ENCODE peak calls at places on chromosome X, in four cellular contexts. B, M, X and E are unnamed samples.

GRCh38 chrX:25202827-25203226 is 187.1 kb upstream of the ARX start:
- DNase-seq in M (no peak), X (no peak), B (no peak), E (no peak)

GRCh38 chrX:39688576-39689373 is 409.0 kb downstream of the BCOR start:
- DNase-seq in X (no peak), B (peak; percentile 20), M (peak; percentile 73), E (peak; percentile 54)

GRCh38 chrX:38326086-38326485 is 1.2 kb downstream of the RPGR start:
- DNase-seq in M (no peak), X (no peak), B (no peak), E (no peak)

GRCh38 chrX:138872537-138872936 is 161.0 kb upstream of the FGF13 start:
- DNase-seq in B (no peak), X (no peak), M (no peak), E (no peak)

GRCh38 chrX:645024-645376 is 14.4 kb downstream of the SHOX start:
- DNase-seq in B (no peak), X (no peak), M (no peak), E (no peak)

GRCh38 chrX:15336023-15336413 is 695 bp upstream of the PIGA start:
- DNase-seq in B (no peak), M (no peak), X (no peak), E (peak; percentile 14)

GRCh38 chrX:154355094-154355775 is 19.2 kb downstream of the FLNA start:
- DNase-seq in X (no peak), M (no peak), B (no peak), E (no peak)

GRCh38 chrX:30635630-30636029 is 17.6 kb upstream of the GK start:
- DNase-seq in B (no peak), X (no peak), M (no peak), E (no peak)

GRCh38 chrX:117743469-117744251 is 372.9 kb downstream of the KLHL13 start:
- DNase-seq in B (no peak), X (no peak), M (no peak), E (no peak)

GRCh38 chrX:24498975-24499374 is 33.9 kb downstream of the PDK3 start:
- DNase-seq in X (no peak), M (no peak), B (no peak), E (no peak)

GRCh38 chrX:39836802-39837420 is 260.8 kb downstream of the BCOR start:
- DNase-seq in X (no peak), B (no peak), M (no peak), E (no peak)

GRCh38 chrX:94041881-94042280 is 367.9 kb downstream of the FAM133A start:
- DNase-seq in B (no peak), M (no peak), X (no peak), E (no peak)

GRCh38 chrX:124594017-124594651 is 247.8 kb downstream of the SH2D1A start:
- DNase-seq in X (no peak), M (no peak), B (no peak), E (peak; percentile 2)

GRCh38 chrX:47182106-47182700 is 11.4 kb upstream of the UBA1 start:
- DNase-seq in B (no peak), X (no peak), M (peak; percentile 10), E (no peak)

GRCh38 chrX:136747003-136747986 is 33.4 kb downstream of the ARHGEF6 start:
- DNase-seq in M (no peak), X (no peak), B (no peak), E (peak; percentile 5)

GRCh38 chrX:123860983-123861382 is 1.1 kb downstream of the XIAP start:
- DNase-seq in X (no peak), M (no peak), B (no peak), E (no peak)

GRCh38 chrX:51461053-51462050 is 35.0 kb downstream of the NUDT11 start:
- DNase-seq in B (no peak), X (no peak), M (no peak), E (no peak)

GRCh38 chrX:45517090-45517973 is 316.7 kb upstream of the DIPK2B start:
- DNase-seq in X (no peak), B (no peak), M (no peak), E (peak; percentile 20)